ENCODE peak calls at places on chromosome 12, in nine cellular contexts. H is left ventricle myocardium inferior, D is tibial artery, Q is GM23338, G is right lobe of liver, E is keratinocyte, X is adipocyte, J is mammary epithelial cell, L is body of pancreas. V is an unnamed sample. For H3K4me1, the result is how much of the 10 kb centered on the place peaks cover.

GRCh38 chr12:130161261-130162231 is 718 bp upstream of the FZD10 start:
- DNase-seq in H (peak), D (peak), Q (peak), G (peak), E (no peak), X (no peak), J (no peak), L (peak), V (no peak)

GRCh38 chr12:121579190-121579791 is 1.5 kb downstream of the KDM2B start:
- DNase-seq in H (peak), D (no peak), Q (peak), G (peak), E (no peak), X (peak), J (no peak), L (peak), V (no peak)

GRCh38 chr12:92543872-92544271 is 158.9 kb upstream of the PLEKHG7 start:
- DNase-seq in H (no peak), D (no peak), Q (no peak), G (no peak), E (no peak), X (no peak), J (no peak), L (peak), V (no peak)

GRCh38 chr12:102511575-102511974 is 31.2 kb upstream of the IGF1 start:
- DNase-seq in H (no peak), D (no peak), Q (no peak), G (peak), E (no peak), X (no peak), J (no peak), L (no peak), V (no peak)

GRCh38 chr12:96687719-96688118 is 198.3 kb downstream of the CFAP54 start:
- DNase-seq in H (no peak), D (no peak), Q (no peak), G (no peak), E (no peak), X (no peak), J (no peak), L (no peak), V (no peak)

GRCh38 chr12:19624401-19624930 is 185.2 kb downstream of the AEBP2 start:
- DNase-seq in H (no peak), D (no peak), Q (no peak), G (no peak), E (no peak), X (no peak), J (no peak), L (no peak), V (no peak)

GRCh38 chr12:61538951-61539350 is 721.3 kb upstream of the USP15 start:
- DNase-seq in H (no peak), D (no peak), Q (peak), G (no peak), E (no peak), X (no peak), J (peak), L (no peak), V (peak)

GRCh38 chr12:57715786-57716185 is 21.9 kb downstream of the OS9 start:
- DNase-seq in H (no peak), D (no peak), Q (no peak), G (no peak), E (no peak), X (no peak), J (no peak), L (no peak), V (no peak)

GRCh38 chr12:8953773-8954402 is 4.4 kb upstream of the M6PR start:
- DNase-seq in H (no peak), D (no peak), Q (no peak), G (no peak), E (no peak), X (no peak), J (no peak), L (no peak), V (no peak)

DNA sequence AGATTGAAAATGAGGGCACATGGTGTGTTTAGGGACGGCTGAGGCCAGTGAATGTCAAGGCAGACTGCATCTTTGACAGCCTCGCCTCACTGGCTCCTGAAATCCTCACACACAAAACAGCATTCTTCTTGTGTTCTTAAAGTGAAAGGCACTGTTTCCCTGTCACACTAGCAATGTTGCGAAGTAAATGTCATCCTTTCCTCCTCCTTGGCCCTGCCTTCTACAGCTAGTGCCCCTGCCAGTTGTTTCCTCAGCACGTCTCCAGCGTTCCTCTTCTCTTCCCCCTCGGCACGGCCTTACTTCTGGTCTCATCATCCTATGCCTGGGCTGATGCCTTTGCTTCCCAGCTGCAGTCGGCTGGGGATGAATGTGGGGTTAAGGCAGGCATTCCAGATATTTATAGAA is 129.4 kb upstream of the DNM1L start:
- DNase-seq in H (no peak), D (peak), Q (peak), G (no peak), E (no peak), X (peak), J (no peak), L (no peak), V (no peak)
- H3K4me3 ChIP-seq in H (peak), D (peak), Q (no peak), G (no peak), E (no peak), X (peak), J (no peak), L (no peak), V (no peak)

DNA sequence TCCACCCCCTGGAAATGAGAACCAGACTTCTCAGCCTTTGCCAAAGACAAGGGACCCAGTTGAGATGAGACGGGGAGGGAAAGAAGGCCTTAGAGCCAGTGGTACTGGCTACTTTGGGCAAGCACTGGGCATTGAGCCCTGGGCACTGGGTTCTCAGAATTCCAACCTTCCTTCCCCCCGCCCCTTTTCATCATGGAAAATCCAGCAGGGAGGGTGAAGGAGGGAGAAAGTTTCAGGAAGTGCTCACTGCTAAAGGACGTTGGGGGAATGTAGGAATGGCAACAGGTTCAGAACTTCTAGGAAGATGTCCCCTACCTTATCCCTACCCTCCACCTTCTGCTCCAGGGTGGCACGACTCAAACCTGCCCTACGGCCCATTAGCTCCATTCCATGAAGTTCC is 4.2 kb upstream of the TNS2 start:
- DNase-seq in H (no peak), D (peak), Q (no peak), G (no peak), E (no peak), X (peak), J (no peak), L (no peak), V (no peak)
- H3K4me1 ChIP-seq in H (half or more), D (under half), Q (half or more), G (under half), E (under half), X (under half), J (under half), L (half or more), V (under half)

DNA sequence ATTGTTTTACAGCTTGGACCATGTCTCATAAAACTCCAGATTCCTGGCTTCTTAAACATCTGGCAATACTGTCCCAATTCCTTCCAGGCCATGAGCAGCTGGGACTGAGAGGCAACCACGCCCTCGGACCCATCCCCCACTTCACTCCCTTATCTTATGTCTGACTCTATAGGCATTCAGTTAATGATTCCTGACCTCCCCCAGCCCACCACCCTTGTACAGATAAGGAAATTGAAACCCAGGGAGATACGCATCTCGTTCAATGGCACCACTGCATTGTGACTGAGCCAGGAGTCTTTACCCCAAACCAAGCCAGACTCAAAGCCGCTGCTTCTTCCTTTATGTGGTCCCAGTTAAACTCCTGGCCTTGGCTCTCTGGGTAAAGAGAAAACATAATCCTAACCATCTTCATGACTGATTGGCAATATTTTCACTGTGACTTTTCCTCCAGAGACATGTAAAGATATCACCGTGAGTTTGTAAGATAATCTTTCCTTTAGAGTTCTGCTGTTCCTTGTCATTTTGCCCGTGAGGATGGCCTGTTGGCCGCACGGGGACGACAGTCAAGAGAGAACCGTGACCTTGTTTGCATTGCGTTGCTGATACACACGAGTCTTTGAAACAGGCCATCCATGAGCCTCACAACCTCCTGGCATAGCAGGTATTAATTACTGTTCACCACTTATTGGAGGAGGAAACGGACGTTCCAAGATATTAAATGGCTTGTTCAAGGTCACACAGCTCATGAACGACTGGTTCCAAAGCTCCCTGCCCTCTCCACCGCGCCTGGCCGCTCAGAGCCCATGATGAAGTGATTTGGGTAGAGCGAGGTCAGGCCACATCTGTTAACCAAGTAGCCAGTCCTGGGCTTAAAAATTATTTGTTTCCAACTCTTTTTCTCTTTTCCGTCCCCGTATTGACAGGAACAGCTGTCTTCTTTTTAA is 39.4 kb downstream of the MAP1LC3B2 start:
- DNase-seq in H (peak), D (no peak), Q (no peak), G (no peak), E (no peak), X (peak), J (no peak), L (peak), V (no peak)
- H3K4me3 ChIP-seq in H (peak), D (peak), Q (peak), G (no peak), E (no peak), X (peak), J (no peak), L (no peak), V (no peak)

DNA sequence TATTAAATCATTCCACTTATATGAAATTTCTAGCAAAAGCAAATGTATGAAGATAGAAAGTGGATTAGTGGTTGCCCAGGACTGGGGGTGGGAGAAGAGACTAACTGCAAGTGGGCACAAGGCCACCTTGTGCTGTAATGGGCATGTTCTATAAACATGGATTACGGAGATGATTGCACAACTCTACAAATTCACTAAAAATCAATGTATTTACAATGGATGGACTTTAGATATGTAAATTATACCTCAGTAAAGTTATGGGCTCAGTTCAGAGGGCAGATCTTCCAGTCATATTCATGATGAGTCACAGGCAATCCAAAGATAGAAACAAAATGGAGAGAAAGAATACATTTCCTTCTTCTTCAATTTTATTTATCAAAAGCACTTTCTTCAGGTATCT is 173.9 kb downstream of the NDUFA12 start:
- DNase-seq in H (no peak), D (no peak), Q (no peak), G (peak), E (no peak), X (peak), J (no peak), L (no peak), V (no peak)
- H3K4me1 ChIP-seq in H (under half), D (under half), Q (under half), G (under half), E (under half), X (under half), J (under half), L (under half), V (under half)

DNA sequence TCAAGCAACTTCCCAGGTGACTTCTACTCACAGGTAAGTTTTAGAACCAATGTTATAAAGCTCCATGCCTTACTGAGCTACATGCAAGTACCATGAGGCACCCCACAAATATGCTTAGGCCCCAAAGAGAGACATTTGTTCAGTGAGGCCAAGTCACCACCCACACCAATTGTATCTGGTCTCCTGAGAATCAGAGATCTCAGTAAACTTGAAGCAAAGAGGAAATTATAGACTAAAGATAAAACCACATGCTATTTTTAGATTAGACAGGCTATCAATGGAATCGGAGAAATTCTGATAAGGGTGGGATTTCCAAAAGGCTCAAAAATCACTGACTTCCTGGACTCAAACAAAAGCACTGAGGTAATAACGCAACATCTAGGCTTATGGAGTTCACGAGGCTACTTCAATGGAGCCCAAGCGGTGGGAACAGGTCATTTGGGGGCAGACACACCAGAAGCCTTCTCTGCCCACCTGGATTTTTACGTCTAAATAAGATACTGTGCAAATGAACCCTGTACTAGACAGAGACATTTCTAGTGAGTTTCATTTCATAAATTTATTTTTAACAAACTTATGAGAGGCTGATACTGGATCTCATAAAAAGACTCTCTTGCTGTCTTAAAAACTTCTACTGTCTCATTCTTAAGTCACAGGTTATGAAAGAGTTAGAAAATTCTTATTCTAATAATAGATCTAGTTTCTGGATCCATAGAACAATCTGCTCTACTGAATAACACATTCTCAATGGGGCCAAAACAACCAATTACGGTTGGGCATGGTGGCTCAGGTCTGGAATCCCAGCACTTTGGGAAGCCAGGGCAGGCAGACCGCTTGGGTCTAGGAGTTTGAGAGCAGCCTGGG is 7.7 kb downstream of the SLC15A4 start:
- DNase-seq in H (no peak), D (no peak), Q (no peak), G (no peak), E (no peak), X (no peak), J (no peak), L (no peak), V (no peak)
- H3K4me3 ChIP-seq in H (no peak), D (no peak), Q (no peak), G (no peak), E (no peak), X (peak), J (no peak), L (no peak), V (no peak)

GRCh38 chr12:111407371-111408115 is 1.8 kb downstream of the SH2B3 start:
- DNase-seq in H (no peak), D (no peak), Q (no peak), G (no peak), E (no peak), X (no peak), J (no peak), L (no peak), V (no peak)
- H3K4me1 ChIP-seq in H (half or more), D (under half), Q (half or more), G (under half), E (under half), X (half or more), J (under half), L (half or more), V (under half)

GRCh38 chr12:4272976-4273650 is 449 bp upstream of the CCND2 start:
- DNase-seq in H (no peak), D (no peak), Q (peak), G (no peak), E (no peak), X (no peak), J (no peak), L (no peak), V (no peak)
- H3K4me3 ChIP-seq in H (peak), D (peak), Q (peak), G (no peak), E (peak), X (peak), J (peak), L (peak), V (peak)